ENCODE peak calls at places on chromosomes 3 and 15, in seven cellular contexts. V is A549, Q is H1, X is HepG2, D is NB4, H is HCT116, J is SK-N-SH. U is an unnamed sample.
A peak's percentile ranks its signal among the peaks of the same experiment; 100 is the strongest.

GRCh38 chr3:52090131-52090548 is 33.8 kb upstream of the DUSP7 start:
- DNase-seq in V (no peak), Q (no peak), X (no peak), D (peak; percentile 64), H (peak; percentile 31), J (no peak), U (no peak)

GRCh38 chr3:88033088-88033487 is 25.7 kb downstream of the CGGBP1 start:
- DNase-seq in V (no peak), Q (no peak), X (no peak), D (peak; percentile 19), H (no peak), J (no peak), U (no peak)

GRCh38 chr15:62770752-62771151 is 271.8 kb upstream of the TPM1 start:
- DNase-seq in V (no peak), Q (no peak), X (no peak), D (no peak), H (peak; percentile 68), J (no peak), U (no peak)

GRCh38 chr3:173599673-173600072 is 202.1 kb downstream of the NLGN1 start:
- DNase-seq in V (no peak), Q (no peak), X (no peak), D (no peak), H (no peak), J (no peak), U (no peak)

GRCh38 chr3:58388550-58389061 is 45.0 kb downstream of the PDHB start:
- DNase-seq in V (no peak), Q (no peak), X (peak; percentile 16), D (no peak), H (no peak), J (peak; percentile 47), U (no peak)

GRCh38 chr3:88462241-88462640 is 312.5 kb downstream of the C3orf38 start:
- DNase-seq in V (no peak), Q (no peak), X (no peak), D (no peak), H (no peak), J (no peak), U (no peak)

GRCh38 chr15:22950211-22950990 is 29.8 kb downstream of the CYFIP1 start:
- DNase-seq in V (no peak), Q (no peak), X (no peak), D (no peak), H (no peak), J (no peak), U (no peak)

GRCh38 chr15:41979493-41980266 is 7.3 kb upstream of the EHD4 start:
- DNase-seq in V (no peak), Q (no peak), X (no peak), D (no peak), H (no peak), J (no peak), U (no peak)

GRCh38 chr15:25655168-25655956 is 207.8 kb downstream of the ATP10A start:
- DNase-seq in V (no peak), Q (no peak), X (no peak), D (no peak), H (no peak), J (no peak), U (no peak)

GRCh38 chr15:97504031-97504430 is 456.5 kb upstream of the ARRDC4 start:
- DNase-seq in V (no peak), Q (no peak), X (no peak), D (peak; percentile 91), H (no peak), J (no peak), U (no peak)

GRCh38 chr3:122598556-122598955 is 21.1 kb downstream of the PARP15 start:
- DNase-seq in V (no peak), Q (no peak), X (no peak), D (no peak), H (no peak), J (no peak), U (no peak)

GRCh38 chr15:42392309-42393024 is 33.2 kb downstream of the CAPN3 start:
- DNase-seq in V (no peak), Q (no peak), X (peak; percentile 98), D (no peak), H (no peak), J (no peak), U (no peak)

GRCh38 chr15:101053261-101053660 is 134.1 kb downstream of the LRRK1 start:
- DNase-seq in V (no peak), Q (no peak), X (no peak), D (no peak), H (no peak), J (peak; percentile 19), U (no peak)

GRCh38 chr3:45607790-45608189 is 13.2 kb downstream of the LIMD1 start:
- DNase-seq in V (no peak), Q (no peak), X (no peak), D (no peak), H (no peak), J (no peak), U (no peak)

GRCh38 chr3:66489577-66489976 is 11.2 kb downstream of the LRIG1 start:
- DNase-seq in V (no peak), Q (no peak), X (no peak), D (no peak), H (no peak), J (no peak), U (no peak)

GRCh38 chr3:115553796-115554495 is 69.4 kb upstream of the GAP43 start:
- DNase-seq in V (no peak), Q (no peak), X (no peak), D (no peak), H (no peak), J (no peak), U (no peak)
- TF ChIP-seq MAX in V (no peak), Q (no peak), X (no peak), D (no peak), H (no peak), J (peak; percentile 20), U (no peak)

GRCh38 chr15:58227706-58228543 is 89.7 kb downstream of the AQP9 start:
- DNase-seq in V (peak; percentile 75), Q (peak; percentile 36), X (peak; percentile 62), D (peak; percentile 82), H (peak; percentile 78), J (peak; percentile 62), U (peak; percentile 77)

GRCh38 chr15:58222698-58223097 is 84.5 kb downstream of the AQP9 start:
- DNase-seq in V (no peak), Q (no peak), X (no peak), D (peak; percentile 24), H (no peak), J (no peak), U (no peak)

GRCh38 chr15:58221591-58222241 is 83.5 kb downstream of the AQP9 start:
- DNase-seq in V (peak; percentile 72), Q (no peak), X (peak; percentile 27), D (peak; percentile 46), H (peak; percentile 36), J (peak; percentile 54), U (peak; percentile 48)

GRCh38 chr15:58224068-58224467 is 85.9 kb downstream of the AQP9 start:
- DNase-seq in V (no peak), Q (no peak), X (no peak), D (peak; percentile 63), H (no peak), J (peak; percentile 48), U (no peak)

GRCh38 chr15:58223432-58223831 is 85.3 kb downstream of the AQP9 start:
- DNase-seq in V (no peak), Q (no peak), X (no peak), D (no peak), H (no peak), J (no peak), U (no peak)
- TF ChIP-seq MAX in V (no peak), Q (no peak), X (no peak), D (no peak), H (no peak), J (no peak), U (no peak)

DNA sequence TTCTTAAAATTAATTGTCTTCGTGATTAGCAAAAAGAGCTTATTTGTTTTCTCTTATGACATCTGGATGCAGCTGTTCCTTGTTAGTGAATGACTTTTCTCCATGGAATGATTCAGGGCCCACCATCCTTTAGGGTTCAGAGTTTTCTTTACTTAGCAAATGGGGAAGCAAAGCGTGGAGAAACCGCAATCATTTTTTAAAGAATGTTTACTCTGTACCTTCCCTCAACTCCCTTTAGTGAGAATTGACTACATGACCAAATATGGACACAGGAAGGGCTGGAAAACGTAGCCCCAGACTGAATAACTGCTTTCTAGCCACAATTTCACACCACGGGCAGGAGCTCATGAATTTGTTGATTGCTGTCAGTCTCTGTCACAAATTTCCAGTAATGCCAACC is 130.1 kb downstream of the EDEM1 start:
- DNase-seq in V (no peak), Q (no peak), X (peak; percentile 50), D (peak; percentile 58), H (no peak), J (no peak), U (no peak)
- TF ChIP-seq MAX in V (no peak), Q (no peak), X (no peak), D (no peak), H (no peak), J (no peak), U (no peak)

GRCh38 chr3:129014793-129015345 is 13.8 kb downstream of the EFCC1 start:
- DNase-seq in V (no peak), Q (no peak), X (no peak), D (no peak), H (no peak), J (no peak), U (no peak)

GRCh38 chr3:129014148-129014547 is 13.0 kb downstream of the EFCC1 start:
- DNase-seq in V (no peak), Q (no peak), X (no peak), D (no peak), H (no peak), J (no peak), U (no peak)

GRCh38 chr3:129016366-129016724 is 15.2 kb downstream of the EFCC1 start:
- DNase-seq in V (no peak), Q (no peak), X (peak; percentile 39), D (peak; percentile 78), H (no peak), J (no peak), U (no peak)

GRCh38 chr3:129016725-129017530 is 15.8 kb downstream of the EFCC1 start:
- DNase-seq in V (no peak), Q (no peak), X (no peak), D (peak; percentile 37), H (no peak), J (no peak), U (no peak)

DNA sequence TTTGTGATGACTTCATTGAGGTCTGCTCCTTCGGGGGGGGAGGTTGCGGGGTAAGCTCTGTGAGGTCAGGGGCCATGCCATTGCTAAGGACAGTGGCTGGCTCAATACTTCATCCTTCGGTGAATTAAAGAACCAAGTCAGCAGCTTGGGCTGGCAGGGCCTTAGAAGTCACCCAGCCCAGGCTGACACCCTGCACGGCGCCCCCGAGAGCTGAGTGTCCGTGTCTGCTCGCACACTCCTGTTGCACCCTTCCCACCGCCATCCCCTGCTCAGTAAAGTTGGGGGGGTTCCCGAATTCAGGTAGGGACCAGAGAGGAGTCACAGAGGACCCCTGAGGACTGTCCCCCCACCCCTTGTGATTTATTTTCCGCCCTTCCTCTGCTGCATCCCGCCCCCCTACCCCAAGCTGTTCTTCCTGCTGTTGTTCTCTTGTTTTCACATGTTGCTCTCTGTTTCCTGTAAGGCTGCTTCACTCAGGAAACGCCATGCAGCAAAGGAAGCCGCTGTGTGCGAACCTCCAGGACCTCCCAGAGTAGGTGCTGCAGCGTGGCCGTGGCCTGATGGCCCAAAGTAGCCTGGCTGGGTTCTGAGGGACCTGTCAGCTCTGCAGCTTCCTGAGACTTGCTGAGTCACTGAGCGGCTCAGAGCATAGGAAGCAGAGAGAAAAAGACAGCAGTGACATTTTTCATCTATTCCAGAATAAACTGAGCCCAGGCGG is 14.4 kb downstream of the EFCC1 start:
- DNase-seq in V (no peak), Q (no peak), X (no peak), D (peak; percentile 52), H (no peak), J (no peak), U (no peak)
- TF ChIP-seq MAX in V (no peak), Q (no peak), X (no peak), D (no peak), H (no peak), J (no peak), U (no peak)

GRCh38 chr3:54122046-54122801 is at the start of gene CACNA2D3:
- DNase-seq in V (no peak), Q (no peak), X (no peak), D (no peak), H (no peak), J (peak; percentile 74), U (peak; percentile 54)
- TF ChIP-seq MAX in V (no peak), Q (no peak), X (no peak), D (no peak), H (no peak), J (no peak), U (no peak)

U was measured in WTC11.